ENCODE peak calls at places on chromosome 1, in five cellular contexts. N is mesenchymal stem cell, C is neuronal stem cell, Z is H9, M is trophoblast cell. H is an unnamed sample.

GRCh38 chr1:7595338-7595737 is 175.8 kb upstream of the VAMP3 start:
- DNase-seq in M (no peak), Z (no peak), N (no peak), C (no peak), H (no peak)

GRCh38 chr1:221672965-221673364 is 68.9 kb downstream of the DUSP10 start:
- DNase-seq in N (no peak), M (no peak), Z (no peak), C (no peak), H (no peak)

GRCh38 chr1:109765896-109766615 is 2.3 kb upstream of the EPS8L3 start:
- DNase-seq in N (no peak), C (no peak), Z (no peak), M (no peak), H (no peak)

GRCh38 chr1:76868916-76869315 is 1.6 kb downstream of the ST6GALNAC5 start:
- DNase-seq in Z (peak; percentile 56), N (no peak), C (peak; percentile 15), M (no peak), H (peak; percentile 67)

GRCh38 chr1:207822124-207822601 is 70.3 kb downstream of the CD46 start:
- DNase-seq in Z (no peak), M (no peak), C (no peak), N (no peak), H (no peak)

GRCh38 chr1:180131510-180131909 is 23.2 kb upstream of the QSOX1 start:
- DNase-seq in N (peak; percentile 97), Z (no peak), C (no peak), M (peak; percentile 95), H (no peak)

GRCh38 chr1:179126338-179127060 is 44.6 kb downstream of the TOR3A start:
- DNase-seq in M (no peak), N (no peak), Z (no peak), C (no peak), H (no peak)

GRCh38 chr1:5105744-5106143 is 451.3 kb downstream of the AJAP1 start:
- DNase-seq in N (no peak), M (no peak), C (no peak), Z (no peak), H (no peak)

GRCh38 chr1:178612261-178612660 is 99.4 kb downstream of the TEX35 start:
- DNase-seq in Z (no peak), C (no peak), M (no peak), N (peak; percentile 34), H (no peak)

GRCh38 chr1:227234998-227235405 is 83.3 kb downstream of the CDC42BPA start:
- DNase-seq in Z (peak; percentile 40), C (no peak), M (peak; percentile 29), N (peak; percentile 76), H (no peak)

GRCh38 chr1:110513511-110513910 is 5.5 kb downstream of the KCNA10 start:
- DNase-seq in C (no peak), M (no peak), Z (peak; percentile 88), N (no peak), H (peak; percentile 52)

GRCh38 chr1:15636436-15636835 is 19.2 kb downstream of the DDI2 start:
- DNase-seq in C (no peak), Z (no peak), M (no peak), N (no peak), H (no peak)

GRCh38 chr1:155130272-155131006 is 2.8 kb downstream of the EFNA1 start:
- DNase-seq in M (no peak), C (no peak), Z (no peak), N (no peak), H (no peak)

GRCh38 chr1:228364706-228365213 is 41.9 kb downstream of the TRIM11 start:
- DNase-seq in Z (no peak), M (no peak), N (no peak), C (no peak), H (no peak)

GRCh38 chr1:23613191-23614126 is 54.2 kb upstream of the ID3 start:
- DNase-seq in M (no peak), N (no peak), Z (no peak), C (no peak), H (no peak)

GRCh38 chr1:109389638-109390341 is 7.9 kb downstream of the SORT1 start:
- DNase-seq in C (no peak), N (no peak), Z (no peak), M (no peak), H (no peak)

GRCh38 chr1:203095061-203095690 is 9.4 kb upstream of the MYOG start:
- DNase-seq in C (no peak), Z (no peak), N (no peak), M (no peak), H (no peak)
- H2BK12ac ChIP-seq in C (no peak overlapping the region), Z (no peak overlapping the region), N (no peak overlapping the region), M (no peak overlapping the region), H (no peak overlapping the region)

DNA sequence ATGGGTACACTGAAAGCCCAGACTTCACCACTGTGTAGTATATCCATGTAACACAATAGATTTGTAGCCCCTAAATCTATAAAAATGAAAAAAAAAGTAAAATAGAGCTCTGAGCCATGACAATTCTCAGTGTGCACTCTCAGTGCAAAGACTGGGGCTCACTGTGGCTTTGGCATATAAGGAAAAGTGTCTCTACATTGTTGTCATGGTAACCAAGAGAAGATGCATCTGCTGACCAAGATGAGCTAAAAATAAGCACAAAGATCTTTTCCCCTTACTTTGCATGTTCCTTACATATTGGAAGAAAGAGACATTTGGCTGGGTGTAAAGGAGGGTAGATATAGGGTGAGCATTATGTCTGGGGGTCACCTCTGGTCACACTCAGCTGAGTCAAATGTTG is 12.0 kb downstream of the PGLYRP4 start:
- DNase-seq in N (no peak), M (no peak), Z (no peak), C (no peak), H (no peak)
- H2BK12ac ChIP-seq in N (no peak overlapping the region), M (no peak overlapping the region), Z (no peak overlapping the region), C (no peak overlapping the region), H (no peak overlapping the region)

DNA sequence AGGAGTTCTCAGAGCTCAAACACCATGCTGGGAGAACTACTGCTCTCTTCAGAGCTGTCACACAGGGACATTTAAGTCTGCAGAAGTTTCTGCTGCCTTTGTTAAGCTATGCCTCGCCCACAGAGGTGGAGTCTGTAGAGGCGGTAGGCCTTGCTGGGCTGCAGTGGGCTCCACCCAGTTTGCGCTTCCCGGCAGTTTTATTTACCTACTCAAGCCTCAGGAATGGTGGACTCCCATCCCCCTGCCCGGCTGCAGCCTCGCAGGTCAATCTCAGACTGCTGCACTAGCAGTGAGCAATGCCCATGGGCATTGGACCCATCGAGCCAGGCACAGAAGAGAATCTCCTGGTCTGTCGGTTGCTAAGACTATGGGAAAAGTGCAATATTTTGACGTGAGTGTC is 706.3 kb downstream of the LRRIQ3 start:
- DNase-seq in C (no peak), M (no peak), N (no peak), Z (no peak), H (no peak)
- H2BK12ac ChIP-seq in C (no peak overlapping the region), M (no peak overlapping the region), N (no peak overlapping the region), Z (no peak overlapping the region), H (no peak overlapping the region)

GRCh38 chr1:94998128-94998527 is 71.2 kb upstream of the CNN3 start:
- DNase-seq in N (no peak), C (peak; percentile 21), M (no peak), Z (no peak), H (no peak)

GRCh38 chr1:94992161-94992560 is 65.3 kb upstream of the CNN3 start:
- DNase-seq in N (no peak), M (no peak), C (no peak), Z (no peak), H (no peak)

GRCh38 chr1:94992863-94993563 is 66.1 kb upstream of the CNN3 start:
- DNase-seq in C (no peak), M (peak; percentile 10), N (no peak), Z (no peak), H (no peak)

GRCh38 chr1:94993931-94994645 is 67.2 kb upstream of the CNN3 start:
- DNase-seq in C (no peak), M (peak; percentile 44), Z (no peak), N (no peak), H (no peak)

GRCh38 chr1:94994805-94995204 is 67.9 kb upstream of the CNN3 start:
- DNase-seq in M (no peak), N (no peak), C (no peak), Z (no peak), H (no peak)
- H2BK12ac ChIP-seq in M (no peak overlapping the region), N (no peak overlapping the region), C (no peak overlapping the region), Z (no peak overlapping the region), H (no peak overlapping the region)

H was measured in H1.